ENCODE peak calls at places on chromosome 10, in eight cellular contexts. One of them, this sample, is unnamed.
A peak's percentile ranks its signal among the peaks of the same experiment; 100 is the strongest.

GRCh38 chr10:12701696-12702095 is 299.8 kb downstream of the CCDC3 start:
- DNase-seq in psoas muscle: no peak
- DNase-seq in right lobe of liver: no peak
- DNase-seq in effector memory CD4-positive, alpha-beta T cell: no peak
- DNase-seq in CD8-positive, alpha-beta T cell: no peak
- DNase-seq in neural progenitor cell: no peak
- DNase-seq in K562: no peak
- DNase-seq in SK-N-SH: no peak
- DNase-seq in this sample: no peak

GRCh38 chr10:57692255-57692980 is 575.3 kb downstream of the IPMK start:
- DNase-seq in K562: no peak
- DNase-seq in psoas muscle: no peak
- DNase-seq in SK-N-SH: no peak
- DNase-seq in effector memory CD4-positive, alpha-beta T cell: no peak
- DNase-seq in CD8-positive, alpha-beta T cell: no peak
- DNase-seq in right lobe of liver: no peak
- DNase-seq in neural progenitor cell: no peak
- DNase-seq in this sample: no peak

GRCh38 chr10:82419981-82420380 is 545.0 kb downstream of the NRG3 start:
- DNase-seq in effector memory CD4-positive, alpha-beta T cell: no peak
- DNase-seq in K562: no peak
- DNase-seq in SK-N-SH: peak; percentile 4
- DNase-seq in psoas muscle: no peak
- DNase-seq in CD8-positive, alpha-beta T cell: no peak
- DNase-seq in right lobe of liver: no peak
- DNase-seq in neural progenitor cell: no peak
- DNase-seq in this sample: no peak

GRCh38 chr10:71033396-71033980 is 145.1 kb upstream of the PCBD1 start:
- DNase-seq in SK-N-SH: no peak
- DNase-seq in K562: no peak
- DNase-seq in effector memory CD4-positive, alpha-beta T cell: no peak
- DNase-seq in psoas muscle: no peak
- DNase-seq in neural progenitor cell: no peak
- DNase-seq in right lobe of liver: no peak
- DNase-seq in CD8-positive, alpha-beta T cell: no peak
- DNase-seq in this sample: peak; percentile 21

GRCh38 chr10:29636178-29636577 is 1.4 kb upstream of the SVIL start:
- DNase-seq in neural progenitor cell: no peak
- DNase-seq in effector memory CD4-positive, alpha-beta T cell: no peak
- DNase-seq in K562: no peak
- DNase-seq in SK-N-SH: no peak
- DNase-seq in psoas muscle: no peak
- DNase-seq in right lobe of liver: no peak
- DNase-seq in CD8-positive, alpha-beta T cell: no peak
- DNase-seq in this sample: no peak

GRCh38 chr10:124521429-124521871 is 59.8 kb downstream of the LHPP start:
- DNase-seq in neural progenitor cell: peak; percentile 1
- DNase-seq in K562: no peak
- DNase-seq in CD8-positive, alpha-beta T cell: no peak
- DNase-seq in psoas muscle: peak; percentile 82
- DNase-seq in right lobe of liver: peak; percentile 78
- DNase-seq in effector memory CD4-positive, alpha-beta T cell: no peak
- DNase-seq in SK-N-SH: no peak
- DNase-seq in this sample: no peak

GRCh38 chr10:119370046-119370770 is 162.8 kb downstream of the GRK5 start:
- DNase-seq in right lobe of liver: no peak
- DNase-seq in psoas muscle: no peak
- DNase-seq in CD8-positive, alpha-beta T cell: no peak
- DNase-seq in neural progenitor cell: no peak
- DNase-seq in SK-N-SH: no peak
- DNase-seq in effector memory CD4-positive, alpha-beta T cell: no peak
- DNase-seq in K562: no peak
- DNase-seq in this sample: no peak

GRCh38 chr10:132005147-132005546 is 23.4 kb upstream of the BNIP3 start:
- DNase-seq in CD8-positive, alpha-beta T cell: no peak
- DNase-seq in right lobe of liver: no peak
- DNase-seq in K562: peak; percentile 53
- DNase-seq in effector memory CD4-positive, alpha-beta T cell: no peak
- DNase-seq in psoas muscle: no peak
- DNase-seq in SK-N-SH: no peak
- DNase-seq in neural progenitor cell: no peak
- DNase-seq in this sample: no peak

GRCh38 chr10:2279666-2280065 is 542.3 kb upstream of the ADARB2 start:
- DNase-seq in CD8-positive, alpha-beta T cell: no peak
- DNase-seq in K562: no peak
- DNase-seq in effector memory CD4-positive, alpha-beta T cell: no peak
- DNase-seq in right lobe of liver: no peak
- DNase-seq in psoas muscle: no peak
- DNase-seq in neural progenitor cell: peak; percentile 68
- DNase-seq in SK-N-SH: no peak
- DNase-seq in this sample: no peak

GRCh38 chr10:44242091-44242490 is 142.8 kb downstream of the CXCL12 start:
- DNase-seq in K562: no peak
- DNase-seq in neural progenitor cell: no peak
- DNase-seq in right lobe of liver: no peak
- DNase-seq in psoas muscle: no peak
- DNase-seq in SK-N-SH: no peak
- DNase-seq in CD8-positive, alpha-beta T cell: no peak
- DNase-seq in effector memory CD4-positive, alpha-beta T cell: no peak
- DNase-seq in this sample: no peak

GRCh38 chr10:119575506-119575905 is 21.3 kb downstream of the TIAL1 start:
- DNase-seq in SK-N-SH: no peak
- DNase-seq in CD8-positive, alpha-beta T cell: peak; percentile 27
- DNase-seq in effector memory CD4-positive, alpha-beta T cell: no peak
- DNase-seq in psoas muscle: no peak
- DNase-seq in K562: no peak
- DNase-seq in neural progenitor cell: no peak
- DNase-seq in right lobe of liver: no peak
- DNase-seq in this sample: no peak

GRCh38 chr10:74936577-74937445 is 110.4 kb downstream of the KAT6B start:
- DNase-seq in right lobe of liver: no peak
- DNase-seq in psoas muscle: no peak
- DNase-seq in neural progenitor cell: no peak
- DNase-seq in CD8-positive, alpha-beta T cell: no peak
- DNase-seq in SK-N-SH: no peak
- DNase-seq in effector memory CD4-positive, alpha-beta T cell: no peak
- DNase-seq in K562: no peak
- DNase-seq in this sample: no peak

GRCh38 chr10:121070257-121070656 is 219.1 kb downstream of the WDR11 start:
- DNase-seq in effector memory CD4-positive, alpha-beta T cell: no peak
- DNase-seq in right lobe of liver: no peak
- DNase-seq in CD8-positive, alpha-beta T cell: no peak
- DNase-seq in neural progenitor cell: peak; percentile 27
- DNase-seq in psoas muscle: no peak
- DNase-seq in K562: peak; percentile 13
- DNase-seq in SK-N-SH: no peak
- DNase-seq in this sample: no peak

GRCh38 chr10:124545346-124545745 is 83.7 kb downstream of the LHPP start:
- DNase-seq in K562: no peak
- DNase-seq in right lobe of liver: peak; percentile 52
- DNase-seq in CD8-positive, alpha-beta T cell: no peak
- DNase-seq in effector memory CD4-positive, alpha-beta T cell: no peak
- DNase-seq in neural progenitor cell: no peak
- DNase-seq in SK-N-SH: no peak
- DNase-seq in psoas muscle: no peak
- DNase-seq in this sample: no peak

GRCh38 chr10:35447693-35448407 is 111.5 kb downstream of the CCNY start:
- DNase-seq in right lobe of liver: no peak
- DNase-seq in K562: peak; percentile 51
- DNase-seq in neural progenitor cell: peak; percentile 32
- DNase-seq in psoas muscle: no peak
- DNase-seq in CD8-positive, alpha-beta T cell: peak; percentile 34
- DNase-seq in effector memory CD4-positive, alpha-beta T cell: no peak
- DNase-seq in SK-N-SH: peak; percentile 40
- DNase-seq in this sample: no peak

DNA sequence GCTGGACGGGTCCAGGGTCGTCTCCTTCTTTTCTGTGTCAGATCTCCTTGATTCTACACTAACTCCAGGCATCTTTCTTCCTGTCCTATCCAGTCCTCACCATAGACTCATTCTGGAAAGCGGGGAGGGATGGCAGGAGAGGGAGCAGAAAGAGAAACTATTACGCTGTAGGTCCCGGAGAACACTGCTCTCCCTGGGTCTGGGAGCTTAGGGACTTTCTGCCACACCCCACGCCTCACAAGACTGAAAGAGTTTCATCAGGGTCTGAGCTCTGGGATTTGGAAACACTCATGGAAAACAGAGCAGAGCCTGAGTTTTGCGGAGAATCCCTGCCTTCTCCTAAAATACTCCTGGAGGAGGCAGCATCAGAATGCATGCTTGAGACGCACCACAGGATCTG is 38.0 kb downstream of the ASB13 start:
- DNase-seq in CD8-positive, alpha-beta T cell: no peak
- DNase-seq in effector memory CD4-positive, alpha-beta T cell: no peak
- DNase-seq in psoas muscle: no peak
- DNase-seq in right lobe of liver: peak; percentile 14
- DNase-seq in SK-N-SH: no peak
- DNase-seq in K562: no peak
- DNase-seq in neural progenitor cell: no peak
- DNase-seq in this sample: no peak
- H3K4me1 ChIP-seq in CD8-positive, alpha-beta T cell: peaks cover under 1% of the 10 kb centered on the region
- H3K4me1 ChIP-seq in effector memory CD4-positive, alpha-beta T cell: no peaks in the 10 kb centered on the region
- H3K4me1 ChIP-seq in psoas muscle: peaks cover 5% of the 10 kb centered on the region
- H3K4me1 ChIP-seq in right lobe of liver: no peaks in the 10 kb centered on the region
- H3K4me1 ChIP-seq in SK-N-SH: no peaks in the 10 kb centered on the region
- H3K4me1 ChIP-seq in K562: peaks cover 6% of the 10 kb centered on the region
- H3K4me1 ChIP-seq in neural progenitor cell: no peaks in the 10 kb centered on the region
- H3K4me1 ChIP-seq in this sample: peaks cover 22% of the 10 kb centered on the region

GRCh38 chr10:28540145-28540544 is 7.2 kb downstream of the WAC start:
- DNase-seq in right lobe of liver: no peak
- DNase-seq in neural progenitor cell: no peak
- DNase-seq in effector memory CD4-positive, alpha-beta T cell: no peak
- DNase-seq in SK-N-SH: no peak
- DNase-seq in psoas muscle: no peak
- DNase-seq in CD8-positive, alpha-beta T cell: no peak
- DNase-seq in K562: no peak
- DNase-seq in this sample: no peak
- H3K4me1 ChIP-seq in right lobe of liver: no peaks in the 10 kb centered on the region
- H3K4me1 ChIP-seq in neural progenitor cell: peaks cover 20% of the 10 kb centered on the region
- H3K4me1 ChIP-seq in effector memory CD4-positive, alpha-beta T cell: peaks cover 13% of the 10 kb centered on the region
- H3K4me1 ChIP-seq in SK-N-SH: peaks cover 7% of the 10 kb centered on the region
- H3K4me1 ChIP-seq in psoas muscle: peaks cover 38% of the 10 kb centered on the region
- H3K4me1 ChIP-seq in CD8-positive, alpha-beta T cell: peaks cover 48% of the 10 kb centered on the region
- H3K4me1 ChIP-seq in K562: peaks cover 5% of the 10 kb centered on the region
- H3K4me1 ChIP-seq in this sample: no peaks in the 10 kb centered on the region

DNA sequence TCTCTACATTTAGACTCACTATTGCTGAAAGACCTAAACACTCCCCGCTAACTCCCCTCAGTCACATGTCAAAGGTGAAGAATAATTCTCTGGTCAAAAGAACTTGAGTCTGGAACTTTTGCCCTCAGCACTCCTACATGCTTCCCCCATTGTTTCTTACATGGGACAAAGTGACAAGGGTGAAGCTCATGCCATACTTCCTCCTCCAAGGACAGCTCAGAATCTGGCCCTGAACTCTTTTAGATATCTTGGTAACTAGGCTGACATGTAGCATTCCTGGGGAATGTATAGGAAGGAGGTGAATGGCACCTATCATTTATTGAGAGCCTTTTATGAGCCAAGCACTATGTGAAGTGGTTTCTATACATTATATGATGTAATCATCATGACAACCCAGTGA is 246.8 kb downstream of the ARHGAP21 start:
- DNase-seq in right lobe of liver: no peak
- DNase-seq in CD8-positive, alpha-beta T cell: no peak
- DNase-seq in psoas muscle: no peak
- DNase-seq in effector memory CD4-positive, alpha-beta T cell: no peak
- DNase-seq in K562: no peak
- DNase-seq in SK-N-SH: no peak
- DNase-seq in neural progenitor cell: no peak
- DNase-seq in this sample: no peak
- H3K4me1 ChIP-seq in right lobe of liver: no peaks in the 10 kb centered on the region
- H3K4me1 ChIP-seq in CD8-positive, alpha-beta T cell: no peaks in the 10 kb centered on the region
- H3K4me1 ChIP-seq in psoas muscle: peaks cover 9% of the 10 kb centered on the region
- H3K4me1 ChIP-seq in effector memory CD4-positive, alpha-beta T cell: no peaks in the 10 kb centered on the region
- H3K4me1 ChIP-seq in K562: no peaks in the 10 kb centered on the region
- H3K4me1 ChIP-seq in SK-N-SH: no peaks in the 10 kb centered on the region
- H3K4me1 ChIP-seq in neural progenitor cell: no peaks in the 10 kb centered on the region
- H3K4me1 ChIP-seq in this sample: no peaks in the 10 kb centered on the region

GRCh38 chr10:116195583-116195982 is 77.4 kb downstream of the GFRA1 start:
- DNase-seq in SK-N-SH: no peak
- DNase-seq in effector memory CD4-positive, alpha-beta T cell: no peak
- DNase-seq in psoas muscle: no peak
- DNase-seq in CD8-positive, alpha-beta T cell: no peak
- DNase-seq in neural progenitor cell: no peak
- DNase-seq in right lobe of liver: no peak
- DNase-seq in K562: no peak
- DNase-seq in this sample: no peak
- H3K4me1 ChIP-seq in SK-N-SH: no peaks in the 10 kb centered on the region
- H3K4me1 ChIP-seq in effector memory CD4-positive, alpha-beta T cell: no peaks in the 10 kb centered on the region
- H3K4me1 ChIP-seq in psoas muscle: no peaks in the 10 kb centered on the region
- H3K4me1 ChIP-seq in CD8-positive, alpha-beta T cell: no peaks in the 10 kb centered on the region
- H3K4me1 ChIP-seq in neural progenitor cell: no peaks in the 10 kb centered on the region
- H3K4me1 ChIP-seq in right lobe of liver: no peaks in the 10 kb centered on the region
- H3K4me1 ChIP-seq in K562: no peaks in the 10 kb centered on the region
- H3K4me1 ChIP-seq in this sample: no peaks in the 10 kb centered on the region

DNA sequence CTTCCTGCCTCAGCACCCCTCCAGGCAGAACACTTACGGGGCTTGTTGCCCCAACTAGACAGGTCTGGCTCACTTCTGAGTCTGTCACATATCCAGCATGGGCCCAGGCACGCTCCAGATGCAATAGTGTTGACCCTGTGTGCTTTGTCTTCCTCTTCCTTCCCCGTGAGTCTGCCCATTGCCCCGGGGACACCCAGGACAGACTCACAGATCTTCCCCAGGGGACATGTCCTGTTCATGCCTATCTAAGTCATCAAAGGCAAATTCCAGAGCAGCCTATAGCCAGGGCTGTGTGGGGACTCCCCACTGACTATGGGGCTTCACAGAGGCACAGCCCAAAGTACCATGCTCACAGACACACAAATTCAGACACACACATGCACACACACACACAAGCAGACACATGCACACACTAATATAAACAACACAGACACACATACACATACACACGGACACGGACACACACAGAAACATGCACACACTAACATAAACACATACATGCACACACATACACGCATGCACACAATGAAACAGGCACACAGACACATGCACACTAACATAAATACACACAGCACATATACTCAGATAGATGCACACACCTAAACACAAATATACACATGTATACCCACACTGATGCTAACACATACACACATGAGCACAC is 175.8 kb downstream of the KCNMA1 start:
- DNase-seq in CD8-positive, alpha-beta T cell: no peak
- DNase-seq in SK-N-SH: no peak
- DNase-seq in effector memory CD4-positive, alpha-beta T cell: no peak
- DNase-seq in psoas muscle: no peak
- DNase-seq in right lobe of liver: no peak
- DNase-seq in neural progenitor cell: no peak
- DNase-seq in K562: no peak
- DNase-seq in this sample: no peak
- H3K4me1 ChIP-seq in CD8-positive, alpha-beta T cell: no peaks in the 10 kb centered on the region
- H3K4me1 ChIP-seq in SK-N-SH: peaks cover 13% of the 10 kb centered on the region
- H3K4me1 ChIP-seq in effector memory CD4-positive, alpha-beta T cell: no peaks in the 10 kb centered on the region
- H3K4me1 ChIP-seq in psoas muscle: peaks cover 17% of the 10 kb centered on the region
- H3K4me1 ChIP-seq in right lobe of liver: no peaks in the 10 kb centered on the region
- H3K4me1 ChIP-seq in neural progenitor cell: no peaks in the 10 kb centered on the region
- H3K4me1 ChIP-seq in K562: no peaks in the 10 kb centered on the region
- H3K4me1 ChIP-seq in this sample: no peaks in the 10 kb centered on the region

GRCh38 chr10:110820321-110820814 is 51.4 kb upstream of the PDCD4 start:
- DNase-seq in SK-N-SH: peak; percentile 54
- DNase-seq in K562: no peak
- DNase-seq in neural progenitor cell: no peak
- DNase-seq in psoas muscle: peak; percentile 40
- DNase-seq in CD8-positive, alpha-beta T cell: no peak
- DNase-seq in right lobe of liver: no peak
- DNase-seq in effector memory CD4-positive, alpha-beta T cell: no peak
- DNase-seq in this sample: no peak
- H3K4me1 ChIP-seq in SK-N-SH: peaks cover 56% of the 10 kb centered on the region
- H3K4me1 ChIP-seq in K562: peaks cover 7% of the 10 kb centered on the region
- H3K4me1 ChIP-seq in neural progenitor cell: peaks cover 48% of the 10 kb centered on the region
- H3K4me1 ChIP-seq in psoas muscle: peaks cover 71% of the 10 kb centered on the region
- H3K4me1 ChIP-seq in CD8-positive, alpha-beta T cell: peaks cover 16% of the 10 kb centered on the region
- H3K4me1 ChIP-seq in right lobe of liver: no peaks in the 10 kb centered on the region
- H3K4me1 ChIP-seq in effector memory CD4-positive, alpha-beta T cell: no peaks in the 10 kb centered on the region
- H3K4me1 ChIP-seq in this sample: peaks cover 53% of the 10 kb centered on the region

This sample was measured in Peyer's patch.